ENCODE peak calls at places on chromosomes 5 and 9, in ten cellular contexts. I, B, E, D, L, H, W, U, P and S are unnamed samples.

GRCh38 chr9:104738452-104738851 is 9.0 kb upstream of the NIPSNAP3A start:
- DNase-seq in I (no peak), B (no peak), E (no peak), D (no peak), L (no peak), H (no peak), W (no peak), U (no peak), P (no peak), S (no peak)

GRCh38 chr5:33939863-33940262 is 3.7 kb downstream of the RXFP3 start:
- DNase-seq in I (no peak), B (no peak), E (no peak), D (no peak), L (peak), H (no peak), W (no peak), U (no peak), P (no peak), S (no peak)

GRCh38 chr9:91197232-91198181 is 164.2 kb downstream of the AUH start:
- DNase-seq in I (no peak), B (no peak), E (peak), D (peak), L (peak), H (no peak), W (peak), U (peak), P (peak), S (no peak)

GRCh38 chr9:5671711-5672353 is 42.9 kb downstream of the RIC1 start:
- DNase-seq in I (no peak), B (peak), E (no peak), D (no peak), L (no peak), H (no peak), W (no peak), U (no peak), P (peak), S (no peak)

GRCh38 chr9:98861881-98862501 is 54.5 kb downstream of the GALNT12 start:
- DNase-seq in I (no peak), B (peak), E (no peak), D (peak), L (peak), H (no peak), W (no peak), U (no peak), P (no peak), S (no peak)

GRCh38 chr5:65209341-65209740 is 272.4 kb downstream of the ADAMTS6 start:
- DNase-seq in I (no peak), B (no peak), E (no peak), D (peak), L (no peak), H (no peak), W (no peak), U (no peak), P (no peak), S (no peak)

GRCh38 chr5:93594591-93595419 is 11.8 kb downstream of the NR2F1 start:
- DNase-seq in I (no peak), B (no peak), E (peak), D (no peak), L (no peak), H (no peak), W (no peak), U (peak), P (no peak), S (peak)

GRCh38 chr5:16870878-16871277 is 65.2 kb downstream of the MYO10 start:
- DNase-seq in I (no peak), B (no peak), E (no peak), D (no peak), L (no peak), H (no peak), W (no peak), U (no peak), P (no peak), S (no peak)

GRCh38 chr9:128201441-128202369 is 1.5 kb upstream of the DNM1 start:
- DNase-seq in I (no peak), B (no peak), E (no peak), D (no peak), L (no peak), H (no peak), W (no peak), U (peak), P (no peak), S (no peak)

GRCh38 chr9:96381696-96382095 is 1.8 kb downstream of the SLC35D2 start:
- DNase-seq in I (no peak), B (no peak), E (no peak), D (no peak), L (no peak), H (no peak), W (no peak), U (no peak), P (no peak), S (no peak)

GRCh38 chr5:131096774-131097695 is 68.0 kb downstream of the HINT1 start:
- DNase-seq in I (no peak), B (no peak), E (no peak), D (no peak), L (no peak), H (no peak), W (no peak), U (no peak), P (no peak), S (no peak)

GRCh38 chr9:115595951-115596742 is 478.2 kb upstream of the TNC start:
- DNase-seq in I (no peak), B (no peak), E (peak), D (peak), L (no peak), H (no peak), W (no peak), U (no peak), P (no peak), S (no peak)

GRCh38 chr9:109963079-109963478 is 183.1 kb downstream of the PALM2AKAP2 start:
- DNase-seq in I (no peak), B (peak), E (no peak), D (no peak), L (no peak), H (no peak), W (no peak), U (no peak), P (no peak), S (no peak)